ENCODE peak calls at places on chromosome 3, in seven cellular contexts. G is NB4, Z is HCT116, H is WTC11, T is SK-N-SH, D is GM12878, X is endothelial cell of umbilical vein. A is an unnamed sample.

GRCh38 chr3:61181874-61182273 is 69.4 kb downstream of the FHIT start:
- DNase-seq in G (peak), Z (peak), H (no peak), T (no peak), D (peak), X (peak), A (peak)

GRCh38 chr3:87397210-87397609 is 120.8 kb upstream of the POU1F1 start:
- DNase-seq in G (no peak), Z (no peak), H (no peak), T (no peak), D (no peak), X (peak), A (no peak)

GRCh38 chr3:51938780-51939425 is 2.8 kb downstream of the RRP9 start:
- DNase-seq in G (no peak), Z (no peak), H (no peak), T (no peak), D (no peak), X (no peak), A (no peak)

GRCh38 chr3:59106085-59106629 is 56.3 kb upstream of the CFAP20DC start:
- DNase-seq in G (no peak), Z (no peak), H (no peak), T (no peak), D (no peak), X (no peak), A (peak)

GRCh38 chr3:177705976-177706866 is 508.9 kb upstream of the TBL1XR1 start:
- DNase-seq in G (no peak), Z (no peak), H (no peak), T (no peak), D (no peak), X (no peak), A (no peak)

GRCh38 chr3:171177553-171177952 is 151.0 kb upstream of the SLC2A2 start:
- DNase-seq in G (no peak), Z (no peak), H (no peak), T (no peak), D (no peak), X (no peak), A (no peak)

GRCh38 chr3:155656466-155656865 is 88.4 kb downstream of the PLCH1 start:
- DNase-seq in G (no peak), Z (no peak), H (no peak), T (no peak), D (no peak), X (no peak), A (no peak)

GRCh38 chr3:9715764-9716437 is 12.3 kb downstream of the CPNE9 start:
- DNase-seq in G (peak), Z (peak), H (no peak), T (no peak), D (no peak), X (peak), A (peak)

GRCh38 chr3:141578197-141578596 is 91.4 kb downstream of the RASA2 start:
- DNase-seq in G (no peak), Z (no peak), H (no peak), T (no peak), D (no peak), X (no peak), A (no peak)

GRCh38 chr3:32109256-32109655 is 2.8 kb downstream of the GPD1L start:
- DNase-seq in G (no peak), Z (no peak), H (peak), T (peak), D (no peak), X (peak), A (no peak)

GRCh38 chr3:161055210-161055609 is 49.9 kb downstream of the B3GALNT1 start:
- DNase-seq in G (no peak), Z (no peak), H (no peak), T (peak), D (no peak), X (no peak), A (no peak)

GRCh38 chr3:38823722-38824121 is 7.7 kb upstream of the SCN10A start:
- DNase-seq in G (peak), Z (no peak), H (no peak), T (peak), D (no peak), X (no peak), A (no peak)

GRCh38 chr3:129491794-129492193 is 36.6 kb upstream of the RHO start:
- DNase-seq in G (no peak), Z (no peak), H (no peak), T (no peak), D (no peak), X (no peak), A (no peak)

GRCh38 chr3:186772886-186773417 is 10.4 kb upstream of the EIF4A2 start:
- DNase-seq in G (peak), Z (no peak), H (peak), T (peak), D (no peak), X (peak), A (no peak)

GRCh38 chr3:30639937-30640336 is 33.5 kb downstream of the TGFBR2 start:
- DNase-seq in G (no peak), Z (no peak), H (no peak), T (no peak), D (peak), X (no peak), A (no peak)

GRCh38 chr3:153130312-153130977 is 31.6 kb upstream of the RAP2B start:
- DNase-seq in G (peak), Z (peak), H (no peak), T (no peak), D (peak), X (peak), A (peak)

GRCh38 chr3:61669676-61670299 is 108.4 kb downstream of the PTPRG start:
- DNase-seq in G (no peak), Z (no peak), H (no peak), T (no peak), D (no peak), X (no peak), A (no peak)

GRCh38 chr3:181178991-181179390 is 189.5 kb upstream of the DNAJC19 start:
- DNase-seq in G (no peak), Z (no peak), H (no peak), T (no peak), D (no peak), X (no peak), A (no peak)

GRCh38 chr3:4359805-4360502 is 56.8 kb downstream of the SETMAR start:
- DNase-seq in G (no peak), Z (no peak), H (no peak), T (no peak), D (no peak), X (no peak), A (no peak)

GRCh38 chr3:187019542-187020072 is 89.3 kb downstream of the ST6GAL1 start:
- DNase-seq in G (no peak), Z (no peak), H (no peak), T (peak), D (no peak), X (no peak), A (no peak)

GRCh38 chr3:177358085-177358967 is 161.0 kb upstream of the TBL1XR1 start:
- DNase-seq in G (peak), Z (peak), H (peak), T (peak), D (peak), X (peak), A (peak)

GRCh38 chr3:129689036-129689435 is 82.6 kb upstream of the PLXND1 start:
- DNase-seq in G (no peak), Z (no peak), H (no peak), T (no peak), D (no peak), X (no peak), A (no peak)

GRCh38 chr3:57094011-57094535 is 33.6 kb downstream of the SPATA12 start:
- DNase-seq in G (no peak), Z (no peak), H (no peak), T (no peak), D (no peak), X (no peak), A (no peak)

GRCh38 chr3:134354612-134355275 is 19.5 kb downstream of the AMOTL2 start:
- DNase-seq in G (no peak), Z (no peak), H (no peak), T (no peak), D (no peak), X (peak), A (no peak)

GRCh38 chr3:140055032-140055791 is 120.2 kb downstream of the CLSTN2 start:
- DNase-seq in G (no peak), Z (no peak), H (no peak), T (no peak), D (no peak), X (no peak), A (no peak)

GRCh38 chr3:102102394-102102793 is 253.1 kb downstream of the NFKBIZ start:
- DNase-seq in G (no peak), Z (no peak), H (no peak), T (no peak), D (no peak), X (no peak), A (no peak)

GRCh38 chr3:137035631-137036030 is 77.8 kb downstream of the IL20RB start:
- DNase-seq in G (peak), Z (peak), H (peak), T (no peak), D (no peak), X (peak), A (peak)

GRCh38 chr3:52440249-52440551 is 4.7 kb downstream of the SEMA3G start:
- DNase-seq in G (no peak), Z (no peak), H (no peak), T (no peak), D (no peak), X (no peak), A (no peak)

GRCh38 chr3:106729481-106729880 is 647.8 kb upstream of the CCDC54 start:
- DNase-seq in G (no peak), Z (no peak), H (no peak), T (no peak), D (no peak), X (peak), A (no peak)

GRCh38 chr3:4270726-4271125 is 32.4 kb upstream of the SETMAR start:
- DNase-seq in G (peak), Z (no peak), H (no peak), T (no peak), D (no peak), X (no peak), A (no peak)

GRCh38 chr3:65979731-65980130 is 59.0 kb downstream of the MAGI1 start:
- DNase-seq in G (no peak), Z (no peak), H (no peak), T (no peak), D (no peak), X (no peak), A (no peak)

GRCh38 chr3:142168514-142168913 is 19.2 kb upstream of the TFDP2 start:
- DNase-seq in G (no peak), Z (no peak), H (no peak), T (no peak), D (no peak), X (no peak), A (no peak)

GRCh38 chr3:129606522-129607390 is at the start of gene PLXND1:
- DNase-seq in G (peak), Z (no peak), H (peak), T (peak), D (no peak), X (peak), A (peak)

GRCh38 chr3:55002416-55002930 is 74.6 kb upstream of the LRTM1 start:
- DNase-seq in G (no peak), Z (no peak), H (no peak), T (no peak), D (no peak), X (no peak), A (no peak)

GRCh38 chr3:54999801-55000200 is 71.9 kb upstream of the LRTM1 start:
- DNase-seq in G (no peak), Z (no peak), H (no peak), T (no peak), D (no peak), X (no peak), A (no peak)

GRCh38 chr3:55000546-55000945 is 72.7 kb upstream of the LRTM1 start:
- DNase-seq in G (no peak), Z (no peak), H (no peak), T (peak), D (no peak), X (no peak), A (peak)

GRCh38 chr3:55000946-55001345 is 73.1 kb upstream of the LRTM1 start:
- DNase-seq in G (no peak), Z (no peak), H (no peak), T (no peak), D (no peak), X (no peak), A (no peak)

GRCh38 chr3:54999159-54999558 is 71.3 kb upstream of the LRTM1 start:
- DNase-seq in G (peak), Z (no peak), H (no peak), T (no peak), D (no peak), X (no peak), A (peak)
- TF ChIP-seq MAX in G (no peak), Z (no peak), H (no peak), T (no peak), D (no peak), X (no peak), A (no peak)

DNA sequence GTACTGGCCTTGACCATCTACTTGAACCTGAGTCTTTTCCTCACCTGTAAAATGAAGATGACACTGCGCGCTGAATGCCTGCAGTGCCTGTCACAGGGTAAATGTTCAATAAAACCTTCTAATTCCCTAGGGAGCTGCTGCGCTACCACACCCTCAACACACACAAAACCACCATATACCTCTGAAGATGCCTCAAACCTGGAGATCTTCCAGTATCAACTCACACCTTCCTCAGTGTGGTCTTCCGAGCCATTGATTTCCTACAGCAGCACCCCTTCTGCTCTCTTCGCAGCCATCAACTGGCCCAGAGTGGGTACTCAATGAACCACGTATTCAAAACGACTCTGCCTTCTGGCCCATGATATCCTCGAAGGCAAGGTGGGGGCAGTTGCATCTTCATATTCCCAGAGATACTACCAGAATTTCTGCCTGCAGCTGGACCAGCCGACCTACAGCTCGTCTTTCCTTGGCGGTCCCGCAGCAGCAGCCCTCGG is 727 bp downstream of the RPL32 start:
- DNase-seq in G (peak), Z (no peak), H (no peak), T (no peak), D (no peak), X (no peak), A (no peak)
- TF ChIP-seq MAX in G (no peak), Z (no peak), H (no peak), T (no peak), D (no peak), X (no peak), A (no peak)

GRCh38 chr3:165259518-165260193 is 63.5 kb upstream of the SLITRK3 start:
- DNase-seq in G (no peak), Z (no peak), H (no peak), T (no peak), D (no peak), X (no peak), A (no peak)

GRCh38 chr3:165256554-165256953 is 60.4 kb upstream of the SLITRK3 start:
- DNase-seq in G (no peak), Z (no peak), H (no peak), T (no peak), D (no peak), X (no peak), A (no peak)

DNA sequence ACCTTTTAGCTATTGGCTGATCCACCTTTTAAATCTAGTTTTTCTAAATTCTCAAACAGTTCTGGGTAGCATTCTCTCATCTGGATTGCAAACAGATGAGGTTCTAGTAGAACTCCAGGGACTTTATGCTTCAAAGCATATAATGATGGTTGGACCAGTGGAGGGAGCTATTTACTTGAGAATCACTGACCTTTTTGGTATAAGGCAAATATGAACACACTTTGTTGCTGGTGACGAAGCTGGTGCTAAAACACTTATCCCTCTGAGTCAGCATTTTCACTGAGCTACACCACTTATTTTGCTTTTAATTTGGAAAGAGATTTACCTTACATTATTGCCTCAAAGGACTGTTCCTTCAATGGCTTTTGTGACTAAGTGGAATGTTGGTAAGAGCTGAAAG is 58.6 kb upstream of the SLITRK3 start:
- DNase-seq in G (peak), Z (peak), H (no peak), T (peak), D (no peak), X (no peak), A (peak)
- TF ChIP-seq MAX in G (no peak), Z (no peak), H (no peak), T (no peak), D (no peak), X (no peak), A (no peak)

GRCh38 chr3:182369861-182370260 is 423.4 kb upstream of the ATP11B start:
- DNase-seq in G (no peak), Z (no peak), H (no peak), T (no peak), D (no peak), X (no peak), A (no peak)
- TF ChIP-seq MAX in G (no peak), Z (no peak), H (no peak), T (no peak), D (no peak), X (no peak), A (no peak)

GRCh38 chr3:184255291-184256039 is 5.9 kb downstream of the CAMK2N2 start:
- DNase-seq in G (no peak), Z (no peak), H (no peak), T (no peak), D (no peak), X (no peak), A (no peak)

GRCh38 chr3:184259396-184259877 is 1.9 kb downstream of the CAMK2N2 start:
- DNase-seq in G (no peak), Z (no peak), H (no peak), T (peak), D (no peak), X (no peak), A (no peak)

GRCh38 chr3:184259878-184260570 is 1.3 kb downstream of the CAMK2N2 start:
- DNase-seq in G (peak), Z (no peak), H (peak), T (peak), D (no peak), X (no peak), A (peak)

GRCh38 chr3:184258926-184259325 is 2.4 kb downstream of the CAMK2N2 start:
- DNase-seq in G (no peak), Z (no peak), H (no peak), T (no peak), D (no peak), X (no peak), A (no peak)

DNA sequence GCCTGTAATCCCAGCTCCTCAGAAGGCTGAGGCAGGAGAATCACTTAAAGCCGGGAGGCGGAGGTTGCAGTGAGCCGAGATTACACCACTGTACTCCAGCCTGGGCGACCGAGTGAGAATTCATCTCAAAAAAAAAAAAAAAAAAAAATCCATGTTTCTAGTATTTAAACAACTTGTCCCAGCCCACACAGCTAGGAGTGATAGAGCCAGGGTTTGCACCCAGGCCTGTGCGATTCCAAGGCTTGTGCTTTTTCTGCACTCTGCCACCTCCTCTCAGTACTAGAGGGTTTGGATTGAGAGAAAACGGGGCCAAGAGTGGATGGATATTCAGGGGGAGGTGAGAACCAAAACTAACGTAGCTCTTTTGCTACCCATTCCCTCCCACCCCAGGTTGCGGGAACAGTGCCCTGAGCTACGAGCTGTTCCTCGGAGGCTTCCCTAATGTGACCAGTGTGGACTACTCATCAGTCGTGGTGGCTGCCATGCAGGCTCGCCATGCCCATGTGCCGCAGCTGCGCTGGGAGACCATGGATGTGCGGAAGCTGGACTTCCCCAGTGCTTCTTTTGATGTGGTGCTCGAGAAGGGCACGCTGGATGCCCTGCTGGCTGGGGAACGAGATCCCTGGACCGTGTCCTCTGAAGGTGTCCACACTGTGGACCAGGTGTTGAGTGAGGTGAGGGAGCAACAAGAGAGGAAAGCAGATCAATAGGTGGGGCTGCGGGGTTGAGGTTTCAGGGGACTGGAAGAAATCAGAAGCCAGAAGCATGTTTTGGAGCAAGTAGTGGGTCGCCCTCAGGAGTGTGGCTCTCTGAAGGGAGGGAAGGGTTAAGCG is 4.1 kb downstream of the CAMK2N2 start:
- DNase-seq in G (no peak), Z (no peak), H (no peak), T (no peak), D (no peak), X (no peak), A (no peak)
- TF ChIP-seq MAX in G (no peak), Z (no peak), H (no peak), T (no peak), D (no peak), X (no peak), A (no peak)

DNA sequence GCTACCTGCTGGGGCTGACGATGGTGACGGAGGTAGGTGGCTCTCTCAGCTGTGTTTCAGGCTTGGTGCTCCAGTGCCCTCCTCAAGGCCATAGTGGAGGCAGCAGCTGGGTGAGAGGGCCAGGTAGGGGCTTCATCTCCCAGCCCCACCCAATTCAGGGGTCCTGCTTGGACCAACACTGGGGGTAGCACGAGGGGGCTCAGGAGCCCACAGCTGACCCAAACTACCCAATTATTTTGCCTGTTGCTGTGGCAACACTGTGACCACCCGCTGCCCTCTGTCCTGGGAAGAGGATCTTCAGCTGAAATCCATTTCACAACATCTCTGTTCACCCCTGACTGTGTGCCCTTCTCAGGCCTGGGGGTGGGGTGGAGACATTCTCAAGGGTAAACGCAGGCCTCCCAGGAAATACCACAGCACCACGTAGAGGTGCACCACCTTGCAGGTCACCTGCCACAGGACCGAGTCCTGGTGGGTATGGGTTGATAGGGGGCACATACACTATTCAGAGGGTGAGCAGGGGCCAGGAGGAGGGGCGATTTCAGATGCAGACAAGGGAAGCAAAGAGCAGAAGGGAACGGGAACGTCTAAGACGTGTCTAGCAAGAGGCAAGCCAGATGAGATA is 62.7 kb downstream of the GRIP2 start:
- DNase-seq in G (no peak), Z (no peak), H (no peak), T (no peak), D (no peak), X (no peak), A (no peak)
- TF ChIP-seq MAX in G (no peak), Z (no peak), H (no peak), T (no peak), D (no peak), X (no peak), A (no peak)